ENCODE peak calls at places on chromosomes 5 and 9, in nine cellular contexts. One of them, this sample, is unnamed. For H3K9me3 and H3K27me3, the result is how much of the 10 kb centered on the place peaks cover.

GRCh38 chr9:36146666-36147065 is 10.1 kb downstream of the GLIPR2 start:
- DNase-seq in IMR-90: no peak
- DNase-seq in spleen: peak
- DNase-seq in HCT116: no peak
- DNase-seq in gastrocnemius medialis: no peak
- DNase-seq in H1: no peak
- DNase-seq in esophagus squamous epithelium: no peak
- DNase-seq in upper lobe of left lung: no peak
- DNase-seq in uterus: no peak
- DNase-seq in this sample: no peak

GRCh38 chr5:167993771-167994170 is 297.7 kb upstream of the WWC1 start:
- DNase-seq in IMR-90: no peak
- DNase-seq in spleen: no peak
- DNase-seq in HCT116: no peak
- DNase-seq in gastrocnemius medialis: no peak
- DNase-seq in H1: no peak
- DNase-seq in esophagus squamous epithelium: no peak
- DNase-seq in upper lobe of left lung: no peak
- DNase-seq in uterus: no peak
- DNase-seq in this sample: no peak

GRCh38 chr9:98455957-98456621 is 200.6 kb upstream of the TBC1D2 start:
- DNase-seq in IMR-90: peak
- DNase-seq in spleen: no peak
- DNase-seq in HCT116: no peak
- DNase-seq in gastrocnemius medialis: no peak
- DNase-seq in H1: no peak
- DNase-seq in esophagus squamous epithelium: no peak
- DNase-seq in upper lobe of left lung: no peak
- DNase-seq in uterus: no peak
- DNase-seq in this sample: no peak

GRCh38 chr5:172007153-172007794 is 836 bp upstream of the FBXW11 start:
- DNase-seq in IMR-90: peak
- DNase-seq in spleen: no peak
- DNase-seq in HCT116: no peak
- DNase-seq in gastrocnemius medialis: no peak
- DNase-seq in H1: no peak
- DNase-seq in esophagus squamous epithelium: no peak
- DNase-seq in upper lobe of left lung: no peak
- DNase-seq in uterus: no peak
- DNase-seq in this sample: no peak

GRCh38 chr9:19936598-19936997 is 147.8 kb upstream of the SLC24A2 start:
- DNase-seq in IMR-90: no peak
- DNase-seq in spleen: no peak
- DNase-seq in HCT116: no peak
- DNase-seq in gastrocnemius medialis: no peak
- DNase-seq in H1: no peak
- DNase-seq in esophagus squamous epithelium: no peak
- DNase-seq in upper lobe of left lung: no peak
- DNase-seq in uterus: no peak
- DNase-seq in this sample: no peak

GRCh38 chr9:68970150-68970549 is 43.8 kb downstream of the PRKACG start:
- DNase-seq in IMR-90: no peak
- DNase-seq in spleen: no peak
- DNase-seq in HCT116: no peak
- DNase-seq in gastrocnemius medialis: no peak
- DNase-seq in H1: no peak
- DNase-seq in esophagus squamous epithelium: no peak
- DNase-seq in upper lobe of left lung: no peak
- DNase-seq in uterus: no peak
- DNase-seq in this sample: no peak

GRCh38 chr9:93577045-93577939 is 908 bp downstream of the PHF2 start:
- DNase-seq in IMR-90: no peak
- DNase-seq in spleen: peak
- DNase-seq in HCT116: no peak
- DNase-seq in gastrocnemius medialis: no peak
- DNase-seq in H1: no peak
- DNase-seq in esophagus squamous epithelium: no peak
- DNase-seq in upper lobe of left lung: peak
- DNase-seq in uterus: peak
- DNase-seq in this sample: peak

GRCh38 chr5:103894882-103895281 is 332.3 kb upstream of the NUDT12 start:
- DNase-seq in IMR-90: no peak
- DNase-seq in spleen: no peak
- DNase-seq in HCT116: no peak
- DNase-seq in gastrocnemius medialis: no peak
- DNase-seq in H1: no peak
- DNase-seq in esophagus squamous epithelium: no peak
- DNase-seq in upper lobe of left lung: no peak
- DNase-seq in uterus: no peak
- DNase-seq in this sample: no peak

GRCh38 chr5:124976086-124976485 is 229.6 kb upstream of the ZNF608 start:
- DNase-seq in IMR-90: no peak
- DNase-seq in spleen: no peak
- DNase-seq in HCT116: no peak
- DNase-seq in gastrocnemius medialis: no peak
- DNase-seq in H1: no peak
- DNase-seq in esophagus squamous epithelium: no peak
- DNase-seq in upper lobe of left lung: no peak
- DNase-seq in uterus: no peak
- DNase-seq in this sample: no peak

GRCh38 chr9:135329571-135330306 is 149.8 kb upstream of the PPP1R26 start:
- DNase-seq in IMR-90: no peak
- DNase-seq in spleen: no peak
- DNase-seq in HCT116: no peak
- DNase-seq in gastrocnemius medialis: no peak
- DNase-seq in H1: peak
- DNase-seq in esophagus squamous epithelium: no peak
- DNase-seq in upper lobe of left lung: peak
- DNase-seq in uterus: peak
- DNase-seq in this sample: no peak

GRCh38 chr5:75058986-75059508 is 6.7 kb upstream of the GCNT4 start:
- DNase-seq in IMR-90: no peak
- DNase-seq in spleen: no peak
- DNase-seq in HCT116: no peak
- DNase-seq in gastrocnemius medialis: no peak
- DNase-seq in H1: no peak
- DNase-seq in esophagus squamous epithelium: no peak
- DNase-seq in upper lobe of left lung: no peak
- DNase-seq in uterus: no peak
- DNase-seq in this sample: no peak

GRCh38 chr5:7850533-7851239 is at the start of gene CFAP90:
- DNase-seq in IMR-90: peak
- DNase-seq in spleen: peak
- DNase-seq in HCT116: no peak
- DNase-seq in gastrocnemius medialis: no peak
- DNase-seq in H1: peak
- DNase-seq in esophagus squamous epithelium: no peak
- DNase-seq in upper lobe of left lung: peak
- DNase-seq in uterus: peak
- DNase-seq in this sample: peak

GRCh38 chr9:134965851-134966250 is 48.1 kb upstream of the FCN1 start:
- DNase-seq in IMR-90: no peak
- DNase-seq in spleen: peak
- DNase-seq in HCT116: no peak
- DNase-seq in gastrocnemius medialis: no peak
- DNase-seq in H1: no peak
- DNase-seq in esophagus squamous epithelium: no peak
- DNase-seq in upper lobe of left lung: peak
- DNase-seq in uterus: no peak
- DNase-seq in this sample: no peak

GRCh38 chr5:96743065-96743768 is 64.5 kb downstream of the ERAP1 start:
- DNase-seq in IMR-90: peak
- DNase-seq in spleen: no peak
- DNase-seq in HCT116: no peak
- DNase-seq in gastrocnemius medialis: no peak
- DNase-seq in H1: no peak
- DNase-seq in esophagus squamous epithelium: no peak
- DNase-seq in upper lobe of left lung: peak
- DNase-seq in uterus: no peak
- DNase-seq in this sample: no peak

GRCh38 chr5:108661590-108662219 is 86.0 kb upstream of the FER start:
- DNase-seq in IMR-90: peak
- DNase-seq in spleen: no peak
- DNase-seq in HCT116: no peak
- DNase-seq in gastrocnemius medialis: no peak
- DNase-seq in H1: no peak
- DNase-seq in esophagus squamous epithelium: no peak
- DNase-seq in upper lobe of left lung: no peak
- DNase-seq in uterus: no peak
- DNase-seq in this sample: no peak

DNA sequence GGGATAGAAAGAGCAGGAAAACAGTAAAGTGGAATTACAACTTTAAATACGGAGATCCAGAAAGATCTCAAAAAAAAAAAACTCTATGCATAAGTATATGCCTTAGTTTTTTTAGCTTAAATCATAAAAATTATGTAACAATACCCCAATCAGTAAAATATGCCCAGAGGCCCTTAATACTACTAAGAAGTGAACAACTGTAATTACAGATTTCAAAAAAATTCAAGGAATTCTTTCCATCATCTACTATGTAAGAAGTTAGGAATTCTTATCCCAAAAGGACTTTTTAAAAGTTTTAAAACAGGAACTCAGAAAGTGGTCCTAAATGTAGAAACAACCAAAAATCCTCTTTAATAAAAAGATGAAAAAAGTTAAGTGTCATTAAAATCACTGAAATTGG is 111.3 kb downstream of the SSBP2 start:
- DNase-seq in IMR-90: peak
- DNase-seq in spleen: no peak
- DNase-seq in HCT116: no peak
- DNase-seq in gastrocnemius medialis: no peak
- DNase-seq in H1: no peak
- DNase-seq in esophagus squamous epithelium: no peak
- DNase-seq in upper lobe of left lung: no peak
- DNase-seq in uterus: no peak
- DNase-seq in this sample: no peak
- TF ChIP-seq POLR2A in IMR-90: no peak
- TF ChIP-seq POLR2A in spleen: no peak
- TF ChIP-seq POLR2A in HCT116: no peak
- TF ChIP-seq POLR2A in gastrocnemius medialis: no peak
- TF ChIP-seq POLR2A in H1: no peak
- TF ChIP-seq POLR2A in esophagus squamous epithelium: no peak
- TF ChIP-seq POLR2A in upper lobe of left lung: no peak
- TF ChIP-seq POLR2A in uterus: no peak
- TF ChIP-seq POLR2A in this sample: no peak

GRCh38 chr5:178384815-178385471 is 152.3 kb upstream of the PHYKPL start:
- DNase-seq in IMR-90: no peak
- DNase-seq in spleen: peak
- DNase-seq in HCT116: no peak
- DNase-seq in gastrocnemius medialis: no peak
- DNase-seq in H1: no peak
- DNase-seq in esophagus squamous epithelium: no peak
- DNase-seq in upper lobe of left lung: no peak
- DNase-seq in uterus: no peak
- DNase-seq in this sample: no peak
- H3K9me3 ChIP-seq in IMR-90: under half
- H3K9me3 ChIP-seq in spleen: under half
- H3K9me3 ChIP-seq in HCT116: under half
- H3K9me3 ChIP-seq in gastrocnemius medialis: under half
- H3K9me3 ChIP-seq in H1: under half
- H3K9me3 ChIP-seq in esophagus squamous epithelium: under half
- H3K9me3 ChIP-seq in upper lobe of left lung: under half
- H3K9me3 ChIP-seq in uterus: under half
- H3K9me3 ChIP-seq in this sample: under half

GRCh38 chr5:107277485-107278040 is 393.2 kb downstream of the EFNA5 start:
- DNase-seq in IMR-90: no peak
- DNase-seq in spleen: no peak
- DNase-seq in HCT116: no peak
- DNase-seq in gastrocnemius medialis: no peak
- DNase-seq in H1: no peak
- DNase-seq in esophagus squamous epithelium: no peak
- DNase-seq in upper lobe of left lung: no peak
- DNase-seq in uterus: no peak
- DNase-seq in this sample: no peak
- H3K27me3 ChIP-seq in IMR-90: under half
- H3K27me3 ChIP-seq in spleen: under half
- H3K27me3 ChIP-seq in HCT116: under half
- H3K27me3 ChIP-seq in gastrocnemius medialis: under half
- H3K27me3 ChIP-seq in H1: under half
- H3K27me3 ChIP-seq in esophagus squamous epithelium: under half
- H3K27me3 ChIP-seq in upper lobe of left lung: under half
- H3K27me3 ChIP-seq in uterus: under half
- H3K27me3 ChIP-seq in this sample: under half

GRCh38 chr9:130446111-130446861 is 1.5 kb downstream of the ASS1 start:
- DNase-seq in IMR-90: peak
- DNase-seq in spleen: no peak
- DNase-seq in HCT116: no peak
- DNase-seq in gastrocnemius medialis: peak
- DNase-seq in H1: peak
- DNase-seq in esophagus squamous epithelium: no peak
- DNase-seq in upper lobe of left lung: peak
- DNase-seq in uterus: peak
- DNase-seq in this sample: peak

GRCh38 chr9:130443456-130443801 is 1.3 kb upstream of the ASS1 start:
- DNase-seq in IMR-90: no peak
- DNase-seq in spleen: no peak
- DNase-seq in HCT116: no peak
- DNase-seq in gastrocnemius medialis: no peak
- DNase-seq in H1: no peak
- DNase-seq in esophagus squamous epithelium: no peak
- DNase-seq in upper lobe of left lung: no peak
- DNase-seq in uterus: no peak
- DNase-seq in this sample: no peak

GRCh38 chr9:130443840-130444492 is 795 bp upstream of the ASS1 start:
- DNase-seq in IMR-90: no peak
- DNase-seq in spleen: no peak
- DNase-seq in HCT116: no peak
- DNase-seq in gastrocnemius medialis: peak
- DNase-seq in H1: no peak
- DNase-seq in esophagus squamous epithelium: no peak
- DNase-seq in upper lobe of left lung: no peak
- DNase-seq in uterus: peak
- DNase-seq in this sample: no peak

GRCh38 chr9:130445268-130445983 is 665 bp downstream of the ASS1 start:
- DNase-seq in IMR-90: no peak
- DNase-seq in spleen: peak
- DNase-seq in HCT116: no peak
- DNase-seq in gastrocnemius medialis: peak
- DNase-seq in H1: peak
- DNase-seq in esophagus squamous epithelium: no peak
- DNase-seq in upper lobe of left lung: peak
- DNase-seq in uterus: peak
- DNase-seq in this sample: peak

DNA sequence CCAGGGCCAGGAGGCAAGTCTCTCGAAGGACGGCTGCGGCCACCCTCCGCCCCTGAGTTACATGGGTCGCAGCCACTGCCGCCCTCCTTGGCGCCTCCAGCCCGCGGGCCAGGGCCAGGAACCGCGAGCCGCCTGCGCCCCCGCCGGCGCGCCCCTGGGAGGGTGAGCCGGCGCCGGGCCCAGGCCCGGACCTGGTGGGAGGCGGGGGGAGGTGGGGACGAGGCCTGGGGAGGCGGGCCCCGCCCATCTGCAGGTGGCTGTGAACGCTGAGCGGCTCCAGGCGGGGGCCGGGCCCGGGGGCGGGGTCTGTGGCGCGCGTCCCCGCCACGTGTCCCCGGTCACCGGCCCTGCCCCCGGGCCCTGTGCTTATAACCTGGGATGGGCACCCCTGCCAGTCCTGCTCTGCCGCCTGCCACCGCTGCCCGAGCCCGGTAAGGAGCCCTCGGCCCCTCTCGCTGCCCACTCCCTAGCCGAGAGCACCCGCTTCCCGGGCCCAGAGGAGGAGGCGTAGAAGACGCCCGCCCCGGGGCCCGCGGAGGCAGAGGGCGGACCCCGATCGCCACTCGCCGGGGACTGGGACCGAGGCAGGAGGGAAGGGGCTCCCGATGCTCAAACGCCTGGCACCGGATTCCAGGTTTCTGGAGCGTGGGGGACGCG is at the start of gene ASS1:
- DNase-seq in IMR-90: no peak
- DNase-seq in spleen: no peak
- DNase-seq in HCT116: no peak
- DNase-seq in gastrocnemius medialis: peak
- DNase-seq in H1: peak
- DNase-seq in esophagus squamous epithelium: no peak
- DNase-seq in upper lobe of left lung: peak
- DNase-seq in uterus: peak
- DNase-seq in this sample: peak
- TF ChIP-seq POLR2A in IMR-90: no peak
- TF ChIP-seq POLR2A in spleen: no peak
- TF ChIP-seq POLR2A in HCT116: no peak
- TF ChIP-seq POLR2A in gastrocnemius medialis: peak
- TF ChIP-seq POLR2A in H1: no peak
- TF ChIP-seq POLR2A in esophagus squamous epithelium: no peak
- TF ChIP-seq POLR2A in upper lobe of left lung: peak
- TF ChIP-seq POLR2A in uterus: peak
- TF ChIP-seq POLR2A in this sample: peak

This sample was measured in Peyer's patch.